ENCODE peak calls at places on chromosomes 7 and 10, in eight cellular contexts. One of them, this sample, is unnamed. For H3K4me1, the result is how much of the 10 kb centered on the place peaks cover.

GRCh38 chr7:1854521-1855395 is 184.7 kb downstream of the ELFN1 start:
- DNase-seq in sigmoid colon: peak
- DNase-seq in transverse colon: peak
- DNase-seq in HepG2: no peak
- DNase-seq in esophagus muscularis mucosa: no peak
- DNase-seq in ovary: no peak
- DNase-seq in GM12878: no peak
- DNase-seq in stomach: no peak
- DNase-seq in this sample: peak

GRCh38 chr10:32357056-32357735 is 10.2 kb upstream of the EPC1 start:
- DNase-seq in sigmoid colon: no peak
- DNase-seq in ovary: no peak
- DNase-seq in esophagus muscularis mucosa: no peak
- DNase-seq in GM12878: no peak
- DNase-seq in HepG2: no peak
- DNase-seq in transverse colon: no peak
- DNase-seq in stomach: no peak
- DNase-seq in this sample: no peak

GRCh38 chr7:48250441-48250951 is 79.2 kb downstream of the ABCA13 start:
- DNase-seq in ovary: no peak
- DNase-seq in stomach: no peak
- DNase-seq in GM12878: no peak
- DNase-seq in HepG2: no peak
- DNase-seq in transverse colon: no peak
- DNase-seq in esophagus muscularis mucosa: no peak
- DNase-seq in sigmoid colon: no peak
- DNase-seq in this sample: no peak

GRCh38 chr10:119190353-119190752 is 11.7 kb upstream of the PRDX3 start:
- DNase-seq in stomach: no peak
- DNase-seq in esophagus muscularis mucosa: no peak
- DNase-seq in sigmoid colon: peak
- DNase-seq in transverse colon: no peak
- DNase-seq in GM12878: no peak
- DNase-seq in HepG2: no peak
- DNase-seq in ovary: no peak
- DNase-seq in this sample: no peak

GRCh38 chr7:46660402-46660801 is 739.3 kb upstream of the IGFBP3 start:
- DNase-seq in transverse colon: no peak
- DNase-seq in GM12878: no peak
- DNase-seq in sigmoid colon: no peak
- DNase-seq in HepG2: no peak
- DNase-seq in esophagus muscularis mucosa: no peak
- DNase-seq in stomach: no peak
- DNase-seq in ovary: no peak
- DNase-seq in this sample: no peak

GRCh38 chr10:75350791-75351190 is 50.8 kb downstream of the ZNF503 start:
- DNase-seq in transverse colon: no peak
- DNase-seq in sigmoid colon: no peak
- DNase-seq in GM12878: no peak
- DNase-seq in ovary: no peak
- DNase-seq in stomach: no peak
- DNase-seq in HepG2: no peak
- DNase-seq in esophagus muscularis mucosa: peak
- DNase-seq in this sample: no peak

GRCh38 chr7:114293289-114294012 is 121.2 kb upstream of the FOXP2 start:
- DNase-seq in sigmoid colon: no peak
- DNase-seq in GM12878: no peak
- DNase-seq in ovary: no peak
- DNase-seq in HepG2: no peak
- DNase-seq in esophagus muscularis mucosa: no peak
- DNase-seq in stomach: no peak
- DNase-seq in transverse colon: no peak
- DNase-seq in this sample: no peak

GRCh38 chr7:2399848-2400587 is 3.4 kb upstream of the CHST12 start:
- DNase-seq in ovary: peak
- DNase-seq in GM12878: no peak
- DNase-seq in sigmoid colon: peak
- DNase-seq in transverse colon: peak
- DNase-seq in esophagus muscularis mucosa: no peak
- DNase-seq in HepG2: peak
- DNase-seq in stomach: peak
- DNase-seq in this sample: no peak

GRCh38 chr7:87003872-87004798 is 55.3 kb downstream of the ELAPOR2 start:
- DNase-seq in ovary: no peak
- DNase-seq in stomach: no peak
- DNase-seq in GM12878: no peak
- DNase-seq in transverse colon: no peak
- DNase-seq in esophagus muscularis mucosa: no peak
- DNase-seq in sigmoid colon: no peak
- DNase-seq in HepG2: no peak
- DNase-seq in this sample: no peak

GRCh38 chr7:24831240-24831639 is 74.0 kb upstream of the GSDME start:
- DNase-seq in sigmoid colon: no peak
- DNase-seq in HepG2: no peak
- DNase-seq in esophagus muscularis mucosa: no peak
- DNase-seq in stomach: no peak
- DNase-seq in transverse colon: no peak
- DNase-seq in GM12878: no peak
- DNase-seq in ovary: no peak
- DNase-seq in this sample: no peak

GRCh38 chr7:88191911-88192310 is 27.9 kb downstream of the SRI start:
- DNase-seq in transverse colon: no peak
- DNase-seq in esophagus muscularis mucosa: no peak
- DNase-seq in ovary: no peak
- DNase-seq in stomach: no peak
- DNase-seq in GM12878: no peak
- DNase-seq in sigmoid colon: no peak
- DNase-seq in HepG2: no peak
- DNase-seq in this sample: no peak

GRCh38 chr10:4945706-4946348 is 17.4 kb upstream of the AKR1C1 start:
- DNase-seq in esophagus muscularis mucosa: no peak
- DNase-seq in HepG2: no peak
- DNase-seq in transverse colon: no peak
- DNase-seq in ovary: no peak
- DNase-seq in stomach: no peak
- DNase-seq in GM12878: no peak
- DNase-seq in sigmoid colon: no peak
- DNase-seq in this sample: no peak

GRCh38 chr7:157523766-157524421 is 187.1 kb downstream of the DNAJB6 start:
- DNase-seq in esophagus muscularis mucosa: no peak
- DNase-seq in stomach: peak
- DNase-seq in sigmoid colon: peak
- DNase-seq in HepG2: no peak
- DNase-seq in GM12878: no peak
- DNase-seq in transverse colon: no peak
- DNase-seq in ovary: no peak
- DNase-seq in this sample: peak
- TF ChIP-seq EP300 in esophagus muscularis mucosa: no peak
- TF ChIP-seq EP300 in stomach: no peak
- TF ChIP-seq EP300 in sigmoid colon: no peak
- TF ChIP-seq EP300 in HepG2: no peak
- TF ChIP-seq EP300 in GM12878: no peak
- TF ChIP-seq EP300 in transverse colon: no peak
- TF ChIP-seq EP300 in ovary: no peak
- TF ChIP-seq EP300 in this sample: no peak

GRCh38 chr10:69457771-69458237 is 6.5 kb downstream of the TSPAN15 start:
- DNase-seq in esophagus muscularis mucosa: no peak
- DNase-seq in transverse colon: no peak
- DNase-seq in stomach: no peak
- DNase-seq in sigmoid colon: peak
- DNase-seq in GM12878: no peak
- DNase-seq in HepG2: no peak
- DNase-seq in ovary: no peak
- DNase-seq in this sample: no peak
- H3K4me1 ChIP-seq in esophagus muscularis mucosa: half or more
- H3K4me1 ChIP-seq in transverse colon: half or more
- H3K4me1 ChIP-seq in stomach: half or more
- H3K4me1 ChIP-seq in sigmoid colon: under half
- H3K4me1 ChIP-seq in GM12878: under half
- H3K4me1 ChIP-seq in HepG2: under half
- H3K4me1 ChIP-seq in ovary: under half
- H3K4me1 ChIP-seq in this sample: half or more

GRCh38 chr10:122647383-122647968 is 52.2 kb downstream of the C10orf120 start:
- DNase-seq in GM12878: no peak
- DNase-seq in transverse colon: no peak
- DNase-seq in stomach: no peak
- DNase-seq in esophagus muscularis mucosa: no peak
- DNase-seq in HepG2: no peak
- DNase-seq in ovary: no peak
- DNase-seq in sigmoid colon: peak
- DNase-seq in this sample: no peak
- TF ChIP-seq EP300 in GM12878: no peak
- TF ChIP-seq EP300 in transverse colon: no peak
- TF ChIP-seq EP300 in stomach: no peak
- TF ChIP-seq EP300 in esophagus muscularis mucosa: no peak
- TF ChIP-seq EP300 in HepG2: no peak
- TF ChIP-seq EP300 in ovary: no peak
- TF ChIP-seq EP300 in sigmoid colon: no peak
- TF ChIP-seq EP300 in this sample: no peak

GRCh38 chr10:69472544-69472943 is 21.3 kb downstream of the TSPAN15 start:
- DNase-seq in stomach: no peak
- DNase-seq in HepG2: no peak
- DNase-seq in GM12878: no peak
- DNase-seq in transverse colon: no peak
- DNase-seq in sigmoid colon: no peak
- DNase-seq in esophagus muscularis mucosa: no peak
- DNase-seq in ovary: no peak
- DNase-seq in this sample: no peak
- H3K4me1 ChIP-seq in stomach: half or more
- H3K4me1 ChIP-seq in HepG2: under half
- H3K4me1 ChIP-seq in GM12878: under half
- H3K4me1 ChIP-seq in transverse colon: under half
- H3K4me1 ChIP-seq in sigmoid colon: under half
- H3K4me1 ChIP-seq in esophagus muscularis mucosa: half or more
- H3K4me1 ChIP-seq in ovary: under half
- H3K4me1 ChIP-seq in this sample: half or more

DNA sequence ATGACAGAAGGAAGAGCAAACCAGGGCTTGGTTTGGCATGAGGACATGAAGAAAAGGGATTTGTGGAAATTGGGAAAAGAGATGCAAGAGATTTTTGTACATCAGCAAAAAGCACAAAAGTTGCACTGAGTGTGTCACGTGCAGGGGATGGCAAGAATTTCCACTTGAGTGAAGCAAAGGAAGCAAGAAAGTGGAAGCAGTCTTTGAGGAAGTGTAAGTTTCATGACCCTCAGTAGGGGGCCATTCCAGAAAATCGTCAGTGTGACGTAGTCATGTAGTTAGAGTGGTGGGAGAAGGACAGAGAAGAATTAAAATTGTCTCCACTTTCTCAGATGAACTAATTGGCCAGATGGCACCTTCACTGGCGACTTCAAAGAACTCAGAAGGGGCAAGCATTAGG is 123.3 kb upstream of the FZD1 start:
- DNase-seq in transverse colon: no peak
- DNase-seq in ovary: no peak
- DNase-seq in esophagus muscularis mucosa: no peak
- DNase-seq in sigmoid colon: no peak
- DNase-seq in GM12878: no peak
- DNase-seq in HepG2: no peak
- DNase-seq in stomach: no peak
- DNase-seq in this sample: no peak
- TF ChIP-seq EP300 in transverse colon: no peak
- TF ChIP-seq EP300 in ovary: no peak
- TF ChIP-seq EP300 in esophagus muscularis mucosa: no peak
- TF ChIP-seq EP300 in sigmoid colon: no peak
- TF ChIP-seq EP300 in GM12878: no peak
- TF ChIP-seq EP300 in HepG2: no peak
- TF ChIP-seq EP300 in stomach: no peak
- TF ChIP-seq EP300 in this sample: no peak

GRCh38 chr10:63700935-63701263 is 179.7 kb downstream of the REEP3 start:
- DNase-seq in HepG2: no peak
- DNase-seq in transverse colon: no peak
- DNase-seq in stomach: no peak
- DNase-seq in esophagus muscularis mucosa: no peak
- DNase-seq in GM12878: no peak
- DNase-seq in ovary: no peak
- DNase-seq in sigmoid colon: no peak
- DNase-seq in this sample: no peak
- H3K4me1 ChIP-seq in HepG2: under half
- H3K4me1 ChIP-seq in transverse colon: under half
- H3K4me1 ChIP-seq in stomach: half or more
- H3K4me1 ChIP-seq in esophagus muscularis mucosa: under half
- H3K4me1 ChIP-seq in GM12878: under half
- H3K4me1 ChIP-seq in ovary: under half
- H3K4me1 ChIP-seq in sigmoid colon: under half
- H3K4me1 ChIP-seq in this sample: under half

DNA sequence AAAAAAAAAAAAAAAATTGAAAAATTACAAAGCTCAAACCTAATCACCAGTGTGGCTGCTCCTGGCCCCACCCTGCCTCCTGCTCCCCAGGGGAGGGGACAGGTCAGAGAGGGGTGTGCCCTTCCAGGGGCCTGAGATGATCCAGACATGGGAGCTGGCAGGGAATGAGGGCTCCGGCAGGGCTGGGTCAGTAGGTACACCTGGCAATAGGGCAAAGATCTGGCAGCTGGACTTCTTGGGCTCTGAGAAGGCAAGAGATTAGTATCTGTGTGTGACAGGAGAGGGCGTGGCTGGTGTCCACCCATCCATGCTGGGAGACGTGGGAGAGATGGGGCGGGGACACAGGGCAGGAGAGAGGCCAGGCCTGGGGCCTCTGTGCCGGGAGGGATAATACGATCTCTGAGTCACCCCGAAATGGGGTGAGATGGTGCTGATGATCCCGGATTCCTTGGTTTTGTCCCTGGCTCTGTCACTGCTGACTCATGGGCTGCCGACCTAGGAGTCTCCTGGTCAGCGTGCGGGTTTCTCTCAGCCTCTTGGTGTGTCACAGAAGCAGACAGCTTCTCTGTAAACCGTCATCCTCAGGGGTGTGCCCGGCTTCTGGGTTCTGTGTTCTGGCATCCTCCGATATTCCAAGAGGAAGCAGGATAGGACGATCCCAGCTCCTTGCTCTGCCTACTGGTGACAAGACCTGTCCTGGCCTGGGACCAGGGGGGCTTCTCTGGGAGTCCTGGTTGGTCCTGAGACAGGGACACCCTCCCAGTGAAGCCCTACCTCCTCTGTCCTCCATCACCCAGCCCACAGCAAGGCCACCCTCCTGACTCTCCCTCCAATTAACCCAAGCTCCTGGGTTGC is 8.2 kb upstream of the CLDN4 start:
- DNase-seq in ovary: no peak
- DNase-seq in sigmoid colon: peak
- DNase-seq in transverse colon: peak
- DNase-seq in HepG2: peak
- DNase-seq in esophagus muscularis mucosa: no peak
- DNase-seq in GM12878: no peak
- DNase-seq in stomach: no peak
- DNase-seq in this sample: peak
- TF ChIP-seq EP300 in ovary: no peak
- TF ChIP-seq EP300 in sigmoid colon: no peak
- TF ChIP-seq EP300 in transverse colon: peak
- TF ChIP-seq EP300 in HepG2: no peak
- TF ChIP-seq EP300 in esophagus muscularis mucosa: no peak
- TF ChIP-seq EP300 in GM12878: no peak
- TF ChIP-seq EP300 in stomach: no peak
- TF ChIP-seq EP300 in this sample: no peak

GRCh38 chr7:21941570-21942224 is 4.0 kb downstream of the CDCA7L start:
- DNase-seq in sigmoid colon: no peak
- DNase-seq in transverse colon: no peak
- DNase-seq in esophagus muscularis mucosa: no peak
- DNase-seq in GM12878: peak
- DNase-seq in ovary: no peak
- DNase-seq in stomach: peak
- DNase-seq in HepG2: no peak
- DNase-seq in this sample: no peak
- H3K4me1 ChIP-seq in sigmoid colon: under half
- H3K4me1 ChIP-seq in transverse colon: under half
- H3K4me1 ChIP-seq in esophagus muscularis mucosa: half or more
- H3K4me1 ChIP-seq in GM12878: under half
- H3K4me1 ChIP-seq in ovary: under half
- H3K4me1 ChIP-seq in stomach: half or more
- H3K4me1 ChIP-seq in HepG2: under half
- H3K4me1 ChIP-seq in this sample: under half